ENCODE peak calls at places on chromosome 14, in seven cellular contexts. H is AG04450; S is tibial artery; V is fibroblast of lung; G is CD8-positive, alpha-beta T cell; X is tibial nerve; Q is heart right ventricle. T is an unnamed sample.

GRCh38 chr14:100486025-100486828 is 101.0 kb downstream of the BEGAIN start:
- DNase-seq in H (peak; percentile 48), S (no peak), V (peak; percentile 77), G (peak; percentile 69), X (peak; percentile 58), Q (peak; percentile 69), T (peak; percentile 88)

GRCh38 chr14:100604126-100604501 is 16.9 kb upstream of the BEGAIN start:
- DNase-seq in H (no peak), S (peak; percentile 56), V (no peak), G (no peak), X (no peak), Q (no peak), T (no peak)

GRCh38 chr14:56059054-56059453 is 59.2 kb upstream of the PELI2 start:
- DNase-seq in H (no peak), S (no peak), V (no peak), G (no peak), X (no peak), Q (no peak), T (no peak)

GRCh38 chr14:25570483-25570882 is 520.5 kb upstream of the STXBP6 start:
- DNase-seq in H (no peak), S (no peak), V (no peak), G (no peak), X (no peak), Q (no peak), T (no peak)

GRCh38 chr14:60652674-60653387 is 3.6 kb upstream of the SIX1 start:
- DNase-seq in H (no peak), S (no peak), V (no peak), G (no peak), X (no peak), Q (no peak), T (no peak)

GRCh38 chr14:65286443-65286842 is 126.1 kb upstream of the FUT8 start:
- DNase-seq in H (no peak), S (no peak), V (no peak), G (no peak), X (no peak), Q (no peak), T (peak; percentile 63)

GRCh38 chr14:75479770-75480600 is 42.3 kb upstream of the BATF start:
- DNase-seq in H (no peak), S (no peak), V (no peak), G (no peak), X (no peak), Q (no peak), T (peak; percentile 94)

GRCh38 chr14:24075485-24076301 is 4.3 kb downstream of the CPNE6 start:
- DNase-seq in H (no peak), S (no peak), V (no peak), G (no peak), X (no peak), Q (no peak), T (no peak)

GRCh38 chr14:20387577-20387976 is 25.7 kb downstream of the TEP1 start:
- DNase-seq in H (no peak), S (no peak), V (no peak), G (no peak), X (no peak), Q (no peak), T (no peak)

GRCh38 chr14:102568115-102568614 is 24.3 kb upstream of the RCOR1 start:
- DNase-seq in H (no peak), S (no peak), V (no peak), G (peak; percentile 47), X (no peak), Q (no peak), T (peak; percentile 58)

GRCh38 chr14:41604793-41605534 is 1.7 kb upstream of the LRFN5 start:
- DNase-seq in H (peak; percentile 66), S (no peak), V (peak; percentile 89), G (no peak), X (no peak), Q (peak; percentile 43), T (peak; percentile 80)

GRCh38 chr14:31038521-31039166 is 12.5 kb upstream of the STRN3 start:
- DNase-seq in H (no peak), S (no peak), V (peak; percentile 17), G (no peak), X (no peak), Q (no peak), T (peak; percentile 11)

GRCh38 chr14:31194095-31194494 is 13.5 kb downstream of the HECTD1 start:
- DNase-seq in H (no peak), S (no peak), V (peak; percentile 40), G (no peak), X (no peak), Q (no peak), T (no peak)

GRCh38 chr14:33916663-33917565 is 34.0 kb downstream of the EGLN3 start:
- DNase-seq in H (no peak), S (no peak), V (peak; percentile 74), G (no peak), X (no peak), Q (no peak), T (no peak)

GRCh38 chr14:60760648-60761364 is 26.2 kb downstream of the MNAT1 start:
- DNase-seq in H (no peak), S (no peak), V (no peak), G (no peak), X (no peak), Q (no peak), T (no peak)

GRCh38 chr14:62301911-62302310 is 539.7 kb downstream of the SNAPC1 start:
- DNase-seq in H (peak; percentile 48), S (no peak), V (peak; percentile 89), G (no peak), X (no peak), Q (no peak), T (no peak)

GRCh38 chr14:31880935-31881334 is 196.2 kb upstream of the ARHGAP5 start:
- DNase-seq in H (peak; percentile 71), S (no peak), V (peak; percentile 97), G (no peak), X (no peak), Q (no peak), T (no peak)

GRCh38 chr14:58882577-58883018 is 244.8 kb downstream of the DACT1 start:
- DNase-seq in H (no peak), S (no peak), V (peak; percentile 81), G (no peak), X (no peak), Q (no peak), T (peak; percentile 10)

GRCh38 chr14:89236846-89237245 is 180.2 kb downstream of the FOXN3 start:
- DNase-seq in H (no peak), S (no peak), V (no peak), G (no peak), X (no peak), Q (no peak), T (no peak)

GRCh38 chr14:93458234-93458633 is 27.5 kb downstream of the UNC79 start:
- DNase-seq in H (no peak), S (no peak), V (no peak), G (no peak), X (no peak), Q (no peak), T (no peak)

GRCh38 chr14:58131386-58131785 is 20.6 kb downstream of the ARMH4 start:
- DNase-seq in H (peak; percentile 21), S (no peak), V (peak; percentile 65), G (no peak), X (no peak), Q (no peak), T (no peak)

GRCh38 chr14:92093320-92093719 is 13.1 kb downstream of the ATXN3 start:
- DNase-seq in H (no peak), S (no peak), V (no peak), G (no peak), X (no peak), Q (no peak), T (no peak)

GRCh38 chr14:35336171-35337073 is 44.2 kb downstream of the PSMA6 start:
- DNase-seq in H (peak; percentile 59), S (peak; percentile 99), V (peak; percentile 47), G (no peak), X (peak; percentile 91), Q (peak; percentile 95), T (no peak)

DNA sequence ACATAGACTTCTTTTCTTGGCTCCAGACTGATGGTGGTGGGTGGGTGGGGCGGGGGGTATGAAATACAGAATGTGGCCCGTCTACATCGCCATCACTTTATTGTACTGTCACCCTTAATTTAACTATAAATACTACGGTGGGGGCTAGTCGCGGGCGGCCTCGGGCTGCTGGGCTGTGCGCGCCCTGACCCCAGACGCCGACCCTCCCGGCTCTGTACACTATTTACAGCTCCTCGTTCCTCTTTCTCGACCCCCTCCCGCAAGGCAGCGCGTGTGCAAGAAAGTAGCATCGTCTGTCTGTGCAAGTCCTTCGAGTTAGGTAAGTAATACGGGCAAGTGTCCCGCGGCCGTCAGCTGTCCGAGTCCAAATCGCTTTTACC is 1.8 kb downstream of the GSC start:
- DNase-seq in H (no peak), S (no peak), V (no peak), G (no peak), X (no peak), Q (no peak), T (no peak)
- H3K27me3 ChIP-seq in H (peaks cover 75% of the 10 kb centered on the region), S (peaks cover 3% of the 10 kb centered on the region), V (peaks cover 62% of the 10 kb centered on the region), G (peaks cover 24% of the 10 kb centered on the region), X (peaks cover 8% of the 10 kb centered on the region), Q (peaks cover 100% of the 10 kb centered on the region), T (peaks cover 75% of the 10 kb centered on the region)

GRCh38 chr14:95700221-95700976 is 13.5 kb downstream of the TCL1A start:
- DNase-seq in H (no peak), S (no peak), V (no peak), G (no peak), X (no peak), Q (no peak), T (peak; percentile 72)
- H3K4me3 ChIP-seq in H (no peak overlapping the region), S (no peak overlapping the region), V (no peak overlapping the region), G (no peak overlapping the region), X (no peak overlapping the region), Q (no peak overlapping the region), T (no peak overlapping the region)

GRCh38 chr14:94751956-94752355 is 18.0 kb downstream of the GSC start:
- DNase-seq in H (no peak), S (no peak), V (no peak), G (no peak), X (no peak), Q (no peak), T (no peak)

GRCh38 chr14:94754391-94754942 is 15.4 kb downstream of the GSC start:
- DNase-seq in H (no peak), S (peak; percentile 11), V (no peak), G (no peak), X (no peak), Q (no peak), T (no peak)

GRCh38 chr14:94751321-94751720 is 18.6 kb downstream of the GSC start:
- DNase-seq in H (no peak), S (peak; percentile 13), V (no peak), G (no peak), X (no peak), Q (no peak), T (no peak)

GRCh38 chr14:94753067-94753466 is 16.8 kb downstream of the GSC start:
- DNase-seq in H (no peak), S (no peak), V (no peak), G (no peak), X (no peak), Q (peak; percentile 38), T (no peak)

GRCh38 chr14:94752575-94752974 is 17.3 kb downstream of the GSC start:
- DNase-seq in H (no peak), S (no peak), V (no peak), G (no peak), X (no peak), Q (peak; percentile 47), T (no peak)
- H3K27me3 ChIP-seq in H (no peaks in the 10 kb centered on the region), S (no peaks in the 10 kb centered on the region), V (no peaks in the 10 kb centered on the region), G (no peaks in the 10 kb centered on the region), X (no peaks in the 10 kb centered on the region), Q (no peaks in the 10 kb centered on the region), T (no peaks in the 10 kb centered on the region)

DNA sequence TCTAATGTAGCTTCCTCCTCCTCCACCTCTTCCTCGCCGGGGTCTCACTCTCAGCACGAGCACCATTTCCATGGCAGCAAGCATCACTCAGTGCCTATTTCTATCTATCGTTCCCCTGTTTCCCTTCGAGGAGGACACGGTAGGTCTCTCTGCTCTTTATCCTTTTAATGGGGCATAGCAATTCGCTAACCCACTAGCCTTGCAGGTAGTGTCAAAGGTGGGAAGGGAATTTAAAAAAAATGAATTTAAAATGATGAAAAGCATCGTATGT is 931.0 kb downstream of the DIO2 start:
- DNase-seq in H (no peak), S (no peak), V (no peak), G (no peak), X (no peak), Q (no peak), T (no peak)
- H3K4me3 ChIP-seq in H (peak overlapping the region; percentile 69), S (peak overlapping the region; percentile 60), V (peak overlapping the region; percentile 62), G (no peak overlapping the region), X (peak overlapping the region; percentile 51), Q (no peak overlapping the region), T (no peak overlapping the region)